ENCODE peak calls at places on chromosomes 3 and 15, in eight cellular contexts. One of them, this sample, is unnamed.

GRCh38 chr15:68389936-68390790 is 41.8 kb downstream of the ITGA11 start:
- DNase-seq in H9: peak
- DNase-seq in foreskin keratinocyte: no peak
- DNase-seq in left lung: no peak
- DNase-seq in A673: peak
- DNase-seq in GM12878: peak
- DNase-seq in left ventricle myocardium inferior: no peak
- DNase-seq in body of pancreas: no peak
- DNase-seq in this sample: peak

GRCh38 chr15:48086162-48086561 is 34.6 kb upstream of the SLC24A5 start:
- DNase-seq in H9: no peak
- DNase-seq in foreskin keratinocyte: peak
- DNase-seq in left lung: no peak
- DNase-seq in A673: no peak
- DNase-seq in GM12878: no peak
- DNase-seq in left ventricle myocardium inferior: no peak
- DNase-seq in body of pancreas: no peak
- DNase-seq in this sample: no peak

GRCh38 chr3:182349051-182349450 is 444.3 kb upstream of the ATP11B start:
- DNase-seq in H9: no peak
- DNase-seq in foreskin keratinocyte: no peak
- DNase-seq in left lung: no peak
- DNase-seq in A673: no peak
- DNase-seq in GM12878: no peak
- DNase-seq in left ventricle myocardium inferior: no peak
- DNase-seq in body of pancreas: no peak
- DNase-seq in this sample: no peak

GRCh38 chr3:193240850-193241706 is at the start of gene PLAAT1:
- DNase-seq in H9: peak
- DNase-seq in foreskin keratinocyte: no peak
- DNase-seq in left lung: peak
- DNase-seq in A673: peak
- DNase-seq in GM12878: no peak
- DNase-seq in left ventricle myocardium inferior: peak
- DNase-seq in body of pancreas: peak
- DNase-seq in this sample: no peak

GRCh38 chr3:50616003-50616769 is 765 bp upstream of the MAPKAPK3 start:
- DNase-seq in H9: peak
- DNase-seq in foreskin keratinocyte: peak
- DNase-seq in left lung: peak
- DNase-seq in A673: peak
- DNase-seq in GM12878: no peak
- DNase-seq in left ventricle myocardium inferior: peak
- DNase-seq in body of pancreas: peak
- DNase-seq in this sample: peak

GRCh38 chr3:139528281-139528680 is 11.3 kb downstream of the RBP1 start:
- DNase-seq in H9: no peak
- DNase-seq in foreskin keratinocyte: no peak
- DNase-seq in left lung: no peak
- DNase-seq in A673: no peak
- DNase-seq in GM12878: no peak
- DNase-seq in left ventricle myocardium inferior: no peak
- DNase-seq in body of pancreas: no peak
- DNase-seq in this sample: no peak

GRCh38 chr3:138835177-138835757 is 539 bp upstream of the PIK3CB start:
- DNase-seq in H9: no peak
- DNase-seq in foreskin keratinocyte: no peak
- DNase-seq in left lung: no peak
- DNase-seq in A673: no peak
- DNase-seq in GM12878: no peak
- DNase-seq in left ventricle myocardium inferior: no peak
- DNase-seq in body of pancreas: no peak
- DNase-seq in this sample: no peak

GRCh38 chr15:47872208-47872607 is 154.9 kb downstream of the SEMA6D start:
- DNase-seq in H9: no peak
- DNase-seq in foreskin keratinocyte: no peak
- DNase-seq in left lung: no peak
- DNase-seq in A673: no peak
- DNase-seq in GM12878: no peak
- DNase-seq in left ventricle myocardium inferior: no peak
- DNase-seq in body of pancreas: no peak
- DNase-seq in this sample: no peak

GRCh38 chr15:64045774-64046346 is 425 bp downstream of the DAPK2 start:
- DNase-seq in H9: peak
- DNase-seq in foreskin keratinocyte: no peak
- DNase-seq in left lung: no peak
- DNase-seq in A673: no peak
- DNase-seq in GM12878: no peak
- DNase-seq in left ventricle myocardium inferior: peak
- DNase-seq in body of pancreas: no peak
- DNase-seq in this sample: peak

GRCh38 chr15:52783929-52784798 is 6.0 kb downstream of the ONECUT1 start:
- DNase-seq in H9: peak
- DNase-seq in foreskin keratinocyte: no peak
- DNase-seq in left lung: no peak
- DNase-seq in A673: peak
- DNase-seq in GM12878: no peak
- DNase-seq in left ventricle myocardium inferior: no peak
- DNase-seq in body of pancreas: peak
- DNase-seq in this sample: no peak

GRCh38 chr3:195153121-195153520 is 117.8 kb downstream of the XXYLT1 start:
- DNase-seq in H9: peak
- DNase-seq in foreskin keratinocyte: no peak
- DNase-seq in left lung: no peak
- DNase-seq in A673: peak
- DNase-seq in GM12878: no peak
- DNase-seq in left ventricle myocardium inferior: no peak
- DNase-seq in body of pancreas: no peak
- DNase-seq in this sample: no peak

GRCh38 chr3:25719321-25719720 is 54.6 kb upstream of the TOP2B start:
- DNase-seq in H9: no peak
- DNase-seq in foreskin keratinocyte: no peak
- DNase-seq in left lung: no peak
- DNase-seq in A673: no peak
- DNase-seq in GM12878: no peak
- DNase-seq in left ventricle myocardium inferior: no peak
- DNase-seq in body of pancreas: no peak
- DNase-seq in this sample: no peak

GRCh38 chr3:18351823-18352744 is 73.1 kb downstream of the SATB1 start:
- DNase-seq in H9: no peak
- DNase-seq in foreskin keratinocyte: no peak
- DNase-seq in left lung: no peak
- DNase-seq in A673: no peak
- DNase-seq in GM12878: no peak
- DNase-seq in left ventricle myocardium inferior: no peak
- DNase-seq in body of pancreas: peak
- DNase-seq in this sample: no peak

GRCh38 chr3:30657914-30658313 is 51.5 kb downstream of the TGFBR2 start:
- DNase-seq in H9: no peak
- DNase-seq in foreskin keratinocyte: no peak
- DNase-seq in left lung: no peak
- DNase-seq in A673: no peak
- DNase-seq in GM12878: no peak
- DNase-seq in left ventricle myocardium inferior: no peak
- DNase-seq in body of pancreas: no peak
- DNase-seq in this sample: no peak

GRCh38 chr15:23648920-23649515 is 1.4 kb upstream of the MAGEL2 start:
- DNase-seq in H9: no peak
- DNase-seq in foreskin keratinocyte: no peak
- DNase-seq in left lung: no peak
- DNase-seq in A673: peak
- DNase-seq in GM12878: no peak
- DNase-seq in left ventricle myocardium inferior: no peak
- DNase-seq in body of pancreas: peak
- DNase-seq in this sample: no peak

GRCh38 chr3:187678869-187679268 is 8.7 kb upstream of the SST start:
- DNase-seq in H9: peak
- DNase-seq in foreskin keratinocyte: no peak
- DNase-seq in left lung: no peak
- DNase-seq in A673: peak
- DNase-seq in GM12878: no peak
- DNase-seq in left ventricle myocardium inferior: no peak
- DNase-seq in body of pancreas: peak
- DNase-seq in this sample: no peak

GRCh38 chr15:23069496-23070166 is 30.3 kb upstream of the TUBGCP5 start:
- DNase-seq in H9: peak
- DNase-seq in foreskin keratinocyte: no peak
- DNase-seq in left lung: no peak
- DNase-seq in A673: no peak
- DNase-seq in GM12878: no peak
- DNase-seq in left ventricle myocardium inferior: no peak
- DNase-seq in body of pancreas: no peak
- DNase-seq in this sample: no peak

GRCh38 chr3:280691-281090 is 84.1 kb downstream of the CHL1 start:
- DNase-seq in H9: no peak
- DNase-seq in foreskin keratinocyte: no peak
- DNase-seq in left lung: no peak
- DNase-seq in A673: no peak
- DNase-seq in GM12878: no peak
- DNase-seq in left ventricle myocardium inferior: no peak
- DNase-seq in body of pancreas: no peak
- DNase-seq in this sample: no peak

GRCh38 chr3:151259664-151260063 is 18.7 kb downstream of the P2RY14 start:
- DNase-seq in H9: no peak
- DNase-seq in foreskin keratinocyte: no peak
- DNase-seq in left lung: no peak
- DNase-seq in A673: no peak
- DNase-seq in GM12878: no peak
- DNase-seq in left ventricle myocardium inferior: no peak
- DNase-seq in body of pancreas: no peak
- DNase-seq in this sample: no peak

GRCh38 chr3:81516042-81516441 is 245.4 kb downstream of the GBE1 start:
- DNase-seq in H9: no peak
- DNase-seq in foreskin keratinocyte: no peak
- DNase-seq in left lung: no peak
- DNase-seq in A673: no peak
- DNase-seq in GM12878: no peak
- DNase-seq in left ventricle myocardium inferior: no peak
- DNase-seq in body of pancreas: no peak
- DNase-seq in this sample: no peak

GRCh38 chr3:129689036-129689435 is 82.6 kb upstream of the PLXND1 start:
- DNase-seq in H9: no peak
- DNase-seq in foreskin keratinocyte: no peak
- DNase-seq in left lung: no peak
- DNase-seq in A673: no peak
- DNase-seq in GM12878: no peak
- DNase-seq in left ventricle myocardium inferior: no peak
- DNase-seq in body of pancreas: no peak
- DNase-seq in this sample: no peak

GRCh38 chr3:129687586-129688125 is 81.2 kb upstream of the PLXND1 start:
- DNase-seq in H9: no peak
- DNase-seq in foreskin keratinocyte: no peak
- DNase-seq in left lung: no peak
- DNase-seq in A673: no peak
- DNase-seq in GM12878: no peak
- DNase-seq in left ventricle myocardium inferior: no peak
- DNase-seq in body of pancreas: no peak
- DNase-seq in this sample: no peak

GRCh38 chr3:129686941-129687340 is 80.5 kb upstream of the PLXND1 start:
- DNase-seq in H9: no peak
- DNase-seq in foreskin keratinocyte: no peak
- DNase-seq in left lung: no peak
- DNase-seq in A673: no peak
- DNase-seq in GM12878: no peak
- DNase-seq in left ventricle myocardium inferior: no peak
- DNase-seq in body of pancreas: peak
- DNase-seq in this sample: no peak

GRCh38 chr3:129690406-129690805 is 83.9 kb upstream of the PLXND1 start:
- DNase-seq in H9: peak
- DNase-seq in foreskin keratinocyte: peak
- DNase-seq in left lung: no peak
- DNase-seq in A673: peak
- DNase-seq in GM12878: peak
- DNase-seq in left ventricle myocardium inferior: no peak
- DNase-seq in body of pancreas: peak
- DNase-seq in this sample: no peak

DNA sequence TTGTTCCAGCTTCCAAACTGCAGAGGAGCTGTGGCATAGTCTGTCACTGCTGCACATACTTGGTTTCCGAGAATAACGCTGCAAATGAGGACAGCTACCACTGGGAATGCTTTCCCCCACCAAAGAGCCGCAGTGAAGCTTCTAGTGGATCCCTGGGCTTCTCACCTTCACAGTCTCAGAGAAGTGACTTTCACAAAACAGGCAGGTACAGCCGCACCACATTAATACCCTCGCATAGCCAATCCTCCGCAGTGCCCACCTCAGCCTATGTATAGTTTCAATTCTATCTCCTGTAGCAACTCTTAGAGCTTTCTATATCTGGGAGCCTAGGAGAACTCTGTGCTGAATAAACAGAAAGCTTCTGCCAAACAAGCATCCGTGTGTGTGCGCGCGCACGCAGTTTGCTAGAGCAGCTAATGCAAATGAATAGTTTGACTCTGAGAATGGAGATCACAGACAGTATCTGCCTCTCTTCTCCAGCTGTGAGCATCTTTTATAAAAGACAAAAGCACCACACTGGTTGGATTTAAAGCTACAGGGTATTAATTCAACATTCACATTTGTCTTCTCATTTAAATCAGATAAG is 81.9 kb upstream of the PLXND1 start:
- DNase-seq in H9: peak
- DNase-seq in foreskin keratinocyte: no peak
- DNase-seq in left lung: peak
- DNase-seq in A673: peak
- DNase-seq in GM12878: no peak
- DNase-seq in left ventricle myocardium inferior: peak
- DNase-seq in body of pancreas: peak
- DNase-seq in this sample: no peak
- TF ChIP-seq CTCF in H9: no peak
- TF ChIP-seq CTCF in foreskin keratinocyte: no peak
- TF ChIP-seq CTCF in left lung: no peak
- TF ChIP-seq CTCF in A673: no peak
- TF ChIP-seq CTCF in GM12878: no peak
- TF ChIP-seq CTCF in left ventricle myocardium inferior: no peak
- TF ChIP-seq CTCF in body of pancreas: no peak
- TF ChIP-seq CTCF in this sample: no peak

GRCh38 chr3:5090197-5090596 is 31.9 kb upstream of the ARL8B start:
- DNase-seq in H9: no peak
- DNase-seq in foreskin keratinocyte: no peak
- DNase-seq in left lung: no peak
- DNase-seq in A673: no peak
- DNase-seq in GM12878: no peak
- DNase-seq in left ventricle myocardium inferior: no peak
- DNase-seq in body of pancreas: no peak
- DNase-seq in this sample: no peak
- TF ChIP-seq CTCF in H9: no peak
- TF ChIP-seq CTCF in foreskin keratinocyte: no peak
- TF ChIP-seq CTCF in left lung: no peak
- TF ChIP-seq CTCF in A673: no peak
- TF ChIP-seq CTCF in GM12878: no peak
- TF ChIP-seq CTCF in left ventricle myocardium inferior: no peak
- TF ChIP-seq CTCF in body of pancreas: no peak
- TF ChIP-seq CTCF in this sample: no peak

GRCh38 chr3:171340415-171340814 is 119.8 kb downstream of the TNIK start:
- DNase-seq in H9: no peak
- DNase-seq in foreskin keratinocyte: no peak
- DNase-seq in left lung: no peak
- DNase-seq in A673: no peak
- DNase-seq in GM12878: no peak
- DNase-seq in left ventricle myocardium inferior: no peak
- DNase-seq in body of pancreas: no peak
- DNase-seq in this sample: no peak
- TF ChIP-seq CTCF in H9: no peak
- TF ChIP-seq CTCF in foreskin keratinocyte: no peak
- TF ChIP-seq CTCF in left lung: no peak
- TF ChIP-seq CTCF in A673: no peak
- TF ChIP-seq CTCF in GM12878: no peak
- TF ChIP-seq CTCF in left ventricle myocardium inferior: no peak
- TF ChIP-seq CTCF in body of pancreas: no peak
- TF ChIP-seq CTCF in this sample: no peak

GRCh38 chr3:116102037-116102436 is 343.2 kb downstream of the LSAMP start:
- DNase-seq in H9: no peak
- DNase-seq in foreskin keratinocyte: no peak
- DNase-seq in left lung: no peak
- DNase-seq in A673: peak
- DNase-seq in GM12878: no peak
- DNase-seq in left ventricle myocardium inferior: no peak
- DNase-seq in body of pancreas: no peak
- DNase-seq in this sample: no peak
- TF ChIP-seq CTCF in H9: peak
- TF ChIP-seq CTCF in foreskin keratinocyte: peak
- TF ChIP-seq CTCF in left lung: no peak
- TF ChIP-seq CTCF in A673: peak
- TF ChIP-seq CTCF in GM12878: no peak
- TF ChIP-seq CTCF in left ventricle myocardium inferior: peak
- TF ChIP-seq CTCF in body of pancreas: no peak
- TF ChIP-seq CTCF in this sample: no peak

This sample was measured in natural killer cell.